ENCODE peak calls at places on chromosomes 7 and 10, in nine cellular contexts. H is transverse colon; A is SJSA1; R is left cardiac atrium; L is HCT116; F is H1; S is activated T-cell treated with anti-CD3 and anti-CD28 coated beads, Interleukin-2, amount 50 U/mL, for 72 hours; N is frontal cortex; O is stimulated activated naive CD4-positive, alpha-beta T cell treated with Interleukin-2 at 50 U/mL for 16 hours. D is an unnamed sample.

GRCh38 chr10:27884185-27884630 is 114.7 kb downstream of the ODAD2 start:
- DNase-seq in A (no peak), S (no peak), N (no peak), L (no peak), R (no peak), O (no peak), H (no peak), F (no peak), D (no peak)

GRCh38 chr7:18020138-18020715 is 7.4 kb downstream of the PRPS1L1 start:
- DNase-seq in H (no peak), N (no peak), L (no peak), O (no peak), F (no peak), A (no peak), R (no peak), S (no peak), D (no peak)

GRCh38 chr7:108345710-108346336 is 110.4 kb downstream of the NRCAM start:
- DNase-seq in N (no peak), O (no peak), L (no peak), A (no peak), H (no peak), R (no peak), F (no peak), S (no peak), D (no peak)

GRCh38 chr7:150404785-150405583 is 25.9 kb downstream of the ZNF775 start:
- DNase-seq in A (peak), S (peak), R (peak), F (no peak), H (peak), O (peak), N (peak), L (peak), D (peak)

GRCh38 chr7:91846436-91846835 is 34.1 kb downstream of the MTERF1 start:
- DNase-seq in O (no peak), N (no peak), H (no peak), R (no peak), A (no peak), S (no peak), F (no peak), L (no peak), D (no peak)

GRCh38 chr7:155145477-155146255 is 75.5 kb downstream of the HTR5A start:
- DNase-seq in H (no peak), A (no peak), S (no peak), L (no peak), N (no peak), R (no peak), F (no peak), O (no peak), D (no peak)

GRCh38 chr10:83037653-83038052 is 1101.7 kb upstream of the GHITM start:
- DNase-seq in O (no peak), L (no peak), R (no peak), F (no peak), A (no peak), S (no peak), N (no peak), H (no peak), D (no peak)

GRCh38 chr7:26198133-26198780 is 2.3 kb downstream of the HNRNPA2B1 start:
- DNase-seq in N (no peak), L (no peak), F (no peak), S (no peak), H (no peak), A (peak), O (no peak), R (no peak), D (no peak)

GRCh38 chr7:85074992-85075391 is 111.9 kb downstream of the SEMA3D start:
- DNase-seq in A (no peak), L (no peak), O (no peak), H (no peak), R (no peak), S (no peak), F (no peak), N (no peak), D (no peak)

GRCh38 chr7:135620980-135621850 is 41.1 kb upstream of the STMP1 start:
- DNase-seq in A (peak), H (peak), O (no peak), N (no peak), S (peak), F (peak), R (no peak), L (peak), D (no peak)

GRCh38 chr10:48533951-48534720 is 70.7 kb downstream of the ARHGAP22 start:
- DNase-seq in H (no peak), A (no peak), S (no peak), L (no peak), R (no peak), N (no peak), F (no peak), O (no peak), D (no peak)

GRCh38 chr7:114818501-114818900 is 103.4 kb upstream of the MDFIC start:
- DNase-seq in A (peak), F (no peak), L (peak), H (no peak), S (peak), O (peak), R (no peak), N (no peak), D (no peak)

GRCh38 chr10:112804036-112804435 is 146.0 kb upstream of the TCF7L2 start:
- DNase-seq in O (no peak), R (no peak), A (no peak), S (no peak), L (no peak), F (no peak), H (peak), N (no peak), D (no peak)

GRCh38 chr7:135320277-135320676 is 86.6 kb downstream of the STRA8 start:
- DNase-seq in N (peak), L (no peak), F (no peak), S (no peak), R (peak), O (no peak), H (peak), A (peak), D (no peak)

GRCh38 chr7:75920431-75921161 is 5.6 kb downstream of the POR start:
- DNase-seq in N (no peak), S (peak), R (peak), L (no peak), O (peak), F (no peak), A (peak), H (peak), D (no peak)

GRCh38 chr7:151008511-151009323 is 15.6 kb downstream of the ATG9B start:
- DNase-seq in S (peak), A (peak), R (peak), L (peak), H (peak), O (peak), F (peak), N (peak), D (peak)

GRCh38 chr7:158128572-158128971 is 459.1 kb downstream of the PTPRN2 start:
- DNase-seq in L (no peak), F (no peak), H (no peak), N (no peak), A (no peak), R (no peak), O (no peak), S (no peak), D (no peak)

GRCh38 chr7:71896535-71896934 is 515.6 kb downstream of the CALN1 start:
- DNase-seq in F (no peak), S (no peak), L (no peak), A (no peak), R (no peak), O (no peak), N (no peak), H (no peak), D (no peak)

GRCh38 chr10:13100349-13101294 is 659 bp downstream of the OPTN start:
- DNase-seq in R (peak), L (no peak), A (peak), O (no peak), H (peak), S (no peak), F (no peak), N (peak), D (peak)

GRCh38 chr10:78964952-78965633 is 103.7 kb upstream of the ZMIZ1 start:
- DNase-seq in N (peak), S (no peak), L (peak), O (no peak), A (peak), R (no peak), H (no peak), F (peak), D (no peak)

GRCh38 chr7:145692237-145692950 is 424.2 kb upstream of the CNTNAP2 start:
- DNase-seq in O (no peak), H (no peak), A (no peak), F (no peak), S (no peak), L (no peak), N (no peak), R (peak), D (no peak)